ENCODE peak calls at places on chromosomes 2 and 18, in seven cellular contexts. G, D, R, M, H, J and Z are unnamed samples.

GRCh38 chr2:172813314-172813888 is 77.8 kb downstream of the RAPGEF4 start:
- DNase-seq in D (no peak), J (no peak), M (no peak), H (peak; percentile 54), G (no peak), R (no peak), Z (no peak)

GRCh38 chr2:187976667-187977333 is 314.9 kb upstream of the GULP1 start:
- DNase-seq in H (no peak), R (no peak), M (no peak), G (no peak), J (no peak), D (no peak), Z (no peak)

GRCh38 chr18:12517142-12517541 is 109.4 kb downstream of the PRELID3A start:
- DNase-seq in H (no peak), M (no peak), J (no peak), R (no peak), D (no peak), G (no peak), Z (no peak)

GRCh38 chr2:232779935-232780334 is 3.6 kb upstream of the KCNJ13 start:
- DNase-seq in D (no peak), R (no peak), M (no peak), H (peak; percentile 8), G (no peak), J (no peak), Z (no peak)

GRCh38 chr2:128499367-128500135 is 180.9 kb upstream of the HS6ST1 start:
- DNase-seq in D (peak; percentile 46), M (no peak), H (no peak), J (no peak), R (no peak), G (no peak), Z (peak; percentile 40)

GRCh38 chr2:218229851-218230250 is 12.9 kb downstream of the ARPC2 start:
- DNase-seq in G (no peak), M (no peak), H (no peak), J (no peak), D (no peak), R (no peak), Z (no peak)

GRCh38 chr18:1691860-1692259 is 787.2 kb downstream of the ADCYAP1 start:
- DNase-seq in D (no peak), H (no peak), J (no peak), G (no peak), M (no peak), R (no peak), Z (no peak)

GRCh38 chr2:199160677-199161465 is 296.9 kb downstream of the SATB2 start:
- DNase-seq in D (no peak), R (no peak), G (no peak), J (no peak), H (peak; percentile 86), M (no peak), Z (no peak)

GRCh38 chr2:158321264-158321663 is 135.3 kb downstream of the CCDC148 start:
- DNase-seq in H (peak; percentile 66), D (no peak), R (peak; percentile 15), G (no peak), J (no peak), M (no peak), Z (no peak)

GRCh38 chr18:7133181-7133580 is 15.6 kb upstream of the LAMA1 start:
- DNase-seq in D (no peak), J (no peak), H (peak; percentile 44), G (no peak), M (no peak), R (no peak), Z (no peak)

GRCh38 chr2:132441051-132441450 is 24.4 kb downstream of the GPR39 start:
- DNase-seq in M (no peak), H (no peak), J (no peak), G (no peak), D (no peak), R (no peak), Z (no peak)

GRCh38 chr2:203814661-203815540 is 52.7 kb upstream of the CTLA4 start:
- DNase-seq in D (no peak), G (peak; percentile 41), R (peak; percentile 21), H (peak; percentile 85), M (peak; percentile 73), J (peak; percentile 58), Z (no peak)

GRCh38 chr2:44715671-44716077 is 225.8 kb upstream of the SIX3 start:
- DNase-seq in J (no peak), G (no peak), M (peak; percentile 17), D (no peak), R (no peak), H (peak; percentile 58), Z (no peak)

GRCh38 chr2:226888971-226889370 is 53.1 kb downstream of the RHBDD1 start:
- DNase-seq in D (no peak), H (no peak), G (no peak), M (no peak), J (no peak), R (no peak), Z (no peak)

GRCh38 chr18:49728542-49728941 is 84.8 kb downstream of the ACAA2 start:
- DNase-seq in D (no peak), H (peak; percentile 60), G (peak; percentile 26), M (peak; percentile 21), R (no peak), J (no peak), Z (no peak)

GRCh38 chr2:180975585-180975984 is 4.8 kb upstream of the UBE2E3 start:
- DNase-seq in M (no peak), D (no peak), R (no peak), J (no peak), G (no peak), H (no peak), Z (no peak)

GRCh38 chr2:120524174-120524573 is 178.2 kb downstream of the INHBB start:
- DNase-seq in H (no peak), J (no peak), D (no peak), M (no peak), G (no peak), R (no peak), Z (peak; percentile 66)

GRCh38 chr2:10218036-10218435 is 84.7 kb upstream of the HPCAL1 start:
- DNase-seq in H (no peak), D (no peak), J (no peak), M (no peak), R (no peak), G (no peak), Z (no peak)
- H3K4me3 ChIP-seq in H (no peak overlapping the region), D (no peak overlapping the region), J (no peak overlapping the region), M (no peak overlapping the region), R (no peak overlapping the region), G (no peak overlapping the region), Z (no peak overlapping the region)

GRCh38 chr2:26521054-26521912 is 43.4 kb upstream of the OTOF start:
- DNase-seq in J (peak; percentile 15), M (peak; percentile 83), H (no peak), G (no peak), R (no peak), D (no peak), Z (no peak)
- TF ChIP-seq CTCF in J (no peak), M (peak; percentile 61), H (no peak), G (no peak), R (peak; percentile 47), D (no peak), Z (no peak)

GRCh38 chr2:230793573-230794359 is 71.0 kb upstream of the ITM2C start:
- DNase-seq in M (peak; percentile 27), H (peak; percentile 99), R (peak; percentile 94), J (peak; percentile 77), G (peak; percentile 64), D (peak; percentile 91), Z (peak; percentile 91)
- H3K4me3 ChIP-seq in M (no peak overlapping the region), H (no peak overlapping the region), R (no peak overlapping the region), J (no peak overlapping the region), G (no peak overlapping the region), D (no peak overlapping the region), Z (no peak overlapping the region)

DNA sequence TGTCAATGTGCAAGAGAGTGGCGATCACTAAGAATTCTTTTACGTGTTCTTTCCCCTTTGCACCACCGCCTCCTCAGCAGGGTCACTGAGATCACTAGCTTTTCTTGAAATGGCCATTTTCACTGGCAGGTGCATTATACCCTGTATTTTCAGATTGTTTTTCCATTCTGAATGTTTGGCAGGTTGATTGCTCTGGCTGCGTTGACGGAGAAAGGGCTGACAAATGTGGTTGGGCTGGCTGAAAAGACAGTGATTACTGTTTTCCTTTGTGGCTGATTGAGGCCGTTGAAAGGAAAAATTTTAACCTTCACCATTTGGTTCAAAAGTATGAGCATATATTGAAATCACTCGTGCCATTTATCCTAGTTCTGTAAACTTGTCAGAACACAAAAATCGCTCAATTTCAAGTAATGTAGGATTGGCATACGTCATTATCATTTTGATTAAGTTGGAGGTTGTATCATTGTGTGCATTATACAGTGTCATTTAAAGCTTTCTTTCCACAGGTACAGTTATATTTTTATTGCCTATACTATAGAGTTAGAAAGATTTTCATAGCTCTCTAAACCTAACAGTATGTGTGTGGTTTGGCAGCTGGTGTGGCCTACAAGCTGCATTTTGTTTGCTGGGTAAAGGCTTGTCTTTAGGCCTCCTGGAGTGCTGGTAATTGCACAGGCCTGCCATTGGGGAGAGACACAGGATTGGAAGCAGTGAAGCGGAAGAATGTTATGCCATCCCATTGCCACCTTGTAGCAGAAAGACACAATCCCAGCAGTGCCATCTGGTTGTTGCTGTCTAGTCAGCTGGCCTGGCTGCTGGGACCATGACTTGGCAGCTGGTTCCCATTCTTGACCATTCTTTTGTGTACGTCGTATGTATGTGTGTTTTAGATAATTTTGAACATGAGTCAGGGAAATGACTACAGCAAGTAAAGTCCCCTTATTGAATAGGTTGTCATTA is 36.7 kb downstream of the DYNC1I2 start:
- DNase-seq in R (no peak), M (no peak), D (no peak), H (peak; percentile 23), G (no peak), J (no peak), Z (no peak)
- TF ChIP-seq CTCF in R (no peak), M (no peak), D (no peak), H (no peak), G (no peak), J (no peak), Z (no peak)

DNA sequence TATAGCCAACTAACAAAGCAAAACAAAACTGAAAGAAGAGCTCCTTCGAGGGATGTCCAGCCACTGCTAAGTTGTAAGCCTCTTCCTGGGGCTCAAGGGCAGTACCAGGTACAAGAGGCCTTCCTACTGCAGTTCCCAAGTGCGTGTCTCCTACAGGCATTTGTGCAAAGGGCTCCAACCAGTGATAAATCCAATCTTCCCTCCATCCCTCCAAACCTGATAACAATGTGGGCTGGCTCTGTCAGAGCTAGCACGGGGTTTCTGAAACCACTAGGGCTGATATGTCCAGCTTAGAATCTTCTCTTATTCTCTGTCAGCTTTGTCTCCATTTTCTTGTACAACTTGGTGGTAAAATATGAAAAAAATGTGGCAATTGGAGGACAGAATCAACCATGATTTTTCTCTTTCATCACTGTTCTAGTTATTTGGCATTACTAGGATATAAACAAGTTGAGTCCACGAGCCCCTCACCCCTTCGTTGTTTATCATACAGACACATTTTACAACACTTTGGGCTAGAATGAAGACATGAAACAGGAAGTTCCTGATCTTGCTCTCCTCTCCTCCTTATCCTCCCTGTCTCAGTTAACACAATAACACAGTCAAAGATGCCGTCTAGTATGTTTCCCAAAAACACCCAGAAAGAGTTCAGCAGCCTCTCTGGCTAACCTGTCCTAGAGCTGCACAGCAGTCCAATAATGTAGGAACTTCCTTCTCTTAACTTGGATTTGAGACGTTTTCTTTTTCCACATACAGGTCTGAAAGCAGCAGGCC is 35.4 kb upstream of the WIPF1 start:
- DNase-seq in J (no peak), H (no peak), R (no peak), D (no peak), G (no peak), M (no peak), Z (no peak)
- H3K4me3 ChIP-seq in J (no peak overlapping the region), H (no peak overlapping the region), R (no peak overlapping the region), D (peak overlapping the region; percentile 8), G (peak overlapping the region; percentile 42), M (no peak overlapping the region), Z (no peak overlapping the region)